ENCODE peak calls at places on chromosomes 2 and 18, in nine cellular contexts. One of them, this sample, is unnamed.

GRCh38 chr18:79488311-79489047 is 92.7 kb downstream of the NFATC1 start:
- DNase-seq in HL-60: no peak
- DNase-seq in fibroblast of lung: no peak
- DNase-seq in stomach: no peak
- DNase-seq in tibial artery: no peak
- DNase-seq in cardiac fibroblast: no peak
- DNase-seq in choroid plexus epithelial cell: no peak
- DNase-seq in AG04450: no peak
- DNase-seq in epithelial cell of esophagus: no peak
- DNase-seq in this sample: no peak

GRCh38 chr2:171479154-171479814 is 43.0 kb upstream of the CYBRD1 start:
- DNase-seq in HL-60: no peak
- DNase-seq in fibroblast of lung: no peak
- DNase-seq in stomach: no peak
- DNase-seq in tibial artery: no peak
- DNase-seq in cardiac fibroblast: no peak
- DNase-seq in choroid plexus epithelial cell: peak
- DNase-seq in AG04450: no peak
- DNase-seq in epithelial cell of esophagus: no peak
- DNase-seq in this sample: no peak

GRCh38 chr2:66235408-66235807 is 199.5 kb upstream of the MEIS1 start:
- DNase-seq in HL-60: no peak
- DNase-seq in fibroblast of lung: no peak
- DNase-seq in stomach: no peak
- DNase-seq in tibial artery: no peak
- DNase-seq in cardiac fibroblast: no peak
- DNase-seq in choroid plexus epithelial cell: no peak
- DNase-seq in AG04450: no peak
- DNase-seq in epithelial cell of esophagus: no peak
- DNase-seq in this sample: no peak

GRCh38 chr18:78727057-78727739 is 252.4 kb upstream of the SALL3 start:
- DNase-seq in HL-60: no peak
- DNase-seq in fibroblast of lung: no peak
- DNase-seq in stomach: peak
- DNase-seq in tibial artery: no peak
- DNase-seq in cardiac fibroblast: no peak
- DNase-seq in choroid plexus epithelial cell: no peak
- DNase-seq in AG04450: no peak
- DNase-seq in epithelial cell of esophagus: no peak
- DNase-seq in this sample: no peak

GRCh38 chr2:138121769-138122661 is 157.7 kb downstream of the HNMT start:
- DNase-seq in HL-60: no peak
- DNase-seq in fibroblast of lung: no peak
- DNase-seq in stomach: peak
- DNase-seq in tibial artery: no peak
- DNase-seq in cardiac fibroblast: no peak
- DNase-seq in choroid plexus epithelial cell: no peak
- DNase-seq in AG04450: no peak
- DNase-seq in epithelial cell of esophagus: peak
- DNase-seq in this sample: no peak

GRCh38 chr18:22102948-22103663 is 66.3 kb upstream of the GATA6 start:
- DNase-seq in HL-60: peak
- DNase-seq in fibroblast of lung: no peak
- DNase-seq in stomach: no peak
- DNase-seq in tibial artery: peak
- DNase-seq in cardiac fibroblast: peak
- DNase-seq in choroid plexus epithelial cell: peak
- DNase-seq in AG04450: no peak
- DNase-seq in epithelial cell of esophagus: no peak
- DNase-seq in this sample: no peak

GRCh38 chr2:102480796-102481195 is 7.8 kb downstream of the SLC9A4 start:
- DNase-seq in HL-60: no peak
- DNase-seq in fibroblast of lung: no peak
- DNase-seq in stomach: peak
- DNase-seq in tibial artery: no peak
- DNase-seq in cardiac fibroblast: no peak
- DNase-seq in choroid plexus epithelial cell: no peak
- DNase-seq in AG04450: no peak
- DNase-seq in epithelial cell of esophagus: no peak
- DNase-seq in this sample: no peak

GRCh38 chr2:44680983-44681481 is 260.5 kb upstream of the SIX3 start:
- DNase-seq in HL-60: no peak
- DNase-seq in fibroblast of lung: peak
- DNase-seq in stomach: no peak
- DNase-seq in tibial artery: no peak
- DNase-seq in cardiac fibroblast: no peak
- DNase-seq in choroid plexus epithelial cell: peak
- DNase-seq in AG04450: no peak
- DNase-seq in epithelial cell of esophagus: no peak
- DNase-seq in this sample: peak

GRCh38 chr2:33420726-33421125 is 55.7 kb upstream of the RASGRP3 start:
- DNase-seq in HL-60: no peak
- DNase-seq in fibroblast of lung: no peak
- DNase-seq in stomach: no peak
- DNase-seq in tibial artery: no peak
- DNase-seq in cardiac fibroblast: peak
- DNase-seq in choroid plexus epithelial cell: no peak
- DNase-seq in AG04450: no peak
- DNase-seq in epithelial cell of esophagus: no peak
- DNase-seq in this sample: no peak

GRCh38 chr2:152600698-152601097 is 116.6 kb downstream of the PRPF40A start:
- DNase-seq in HL-60: no peak
- DNase-seq in fibroblast of lung: peak
- DNase-seq in stomach: no peak
- DNase-seq in tibial artery: no peak
- DNase-seq in cardiac fibroblast: peak
- DNase-seq in choroid plexus epithelial cell: peak
- DNase-seq in AG04450: no peak
- DNase-seq in epithelial cell of esophagus: no peak
- DNase-seq in this sample: peak

GRCh38 chr2:190713476-190713875 is 64.6 kb downstream of the NAB1 start:
- DNase-seq in HL-60: no peak
- DNase-seq in fibroblast of lung: no peak
- DNase-seq in stomach: no peak
- DNase-seq in tibial artery: no peak
- DNase-seq in cardiac fibroblast: peak
- DNase-seq in choroid plexus epithelial cell: peak
- DNase-seq in AG04450: no peak
- DNase-seq in epithelial cell of esophagus: no peak
- DNase-seq in this sample: peak

GRCh38 chr2:197445746-197446145 is 7.6 kb upstream of the COQ10B start:
- DNase-seq in HL-60: no peak
- DNase-seq in fibroblast of lung: no peak
- DNase-seq in stomach: no peak
- DNase-seq in tibial artery: no peak
- DNase-seq in cardiac fibroblast: no peak
- DNase-seq in choroid plexus epithelial cell: no peak
- DNase-seq in AG04450: no peak
- DNase-seq in epithelial cell of esophagus: no peak
- DNase-seq in this sample: no peak

GRCh38 chr2:66252002-66252545 is 182.9 kb upstream of the MEIS1 start:
- DNase-seq in HL-60: no peak
- DNase-seq in fibroblast of lung: no peak
- DNase-seq in stomach: no peak
- DNase-seq in tibial artery: no peak
- DNase-seq in cardiac fibroblast: no peak
- DNase-seq in choroid plexus epithelial cell: no peak
- DNase-seq in AG04450: no peak
- DNase-seq in epithelial cell of esophagus: no peak
- DNase-seq in this sample: no peak

GRCh38 chr2:172972005-172972619 is 103.5 kb upstream of the MAP3K20 start:
- DNase-seq in HL-60: peak
- DNase-seq in fibroblast of lung: peak
- DNase-seq in stomach: peak
- DNase-seq in tibial artery: no peak
- DNase-seq in cardiac fibroblast: peak
- DNase-seq in choroid plexus epithelial cell: peak
- DNase-seq in AG04450: no peak
- DNase-seq in epithelial cell of esophagus: peak
- DNase-seq in this sample: peak

GRCh38 chr18:5746844-5747243 is 148.5 kb downstream of the TMEM200C start:
- DNase-seq in HL-60: no peak
- DNase-seq in fibroblast of lung: no peak
- DNase-seq in stomach: no peak
- DNase-seq in tibial artery: no peak
- DNase-seq in cardiac fibroblast: no peak
- DNase-seq in choroid plexus epithelial cell: no peak
- DNase-seq in AG04450: no peak
- DNase-seq in epithelial cell of esophagus: no peak
- DNase-seq in this sample: no peak

GRCh38 chr2:158024288-158024898 is 77.3 kb upstream of the UPP2 start:
- DNase-seq in HL-60: peak
- DNase-seq in fibroblast of lung: peak
- DNase-seq in stomach: peak
- DNase-seq in tibial artery: no peak
- DNase-seq in cardiac fibroblast: peak
- DNase-seq in choroid plexus epithelial cell: peak
- DNase-seq in AG04450: no peak
- DNase-seq in epithelial cell of esophagus: peak
- DNase-seq in this sample: peak

DNA sequence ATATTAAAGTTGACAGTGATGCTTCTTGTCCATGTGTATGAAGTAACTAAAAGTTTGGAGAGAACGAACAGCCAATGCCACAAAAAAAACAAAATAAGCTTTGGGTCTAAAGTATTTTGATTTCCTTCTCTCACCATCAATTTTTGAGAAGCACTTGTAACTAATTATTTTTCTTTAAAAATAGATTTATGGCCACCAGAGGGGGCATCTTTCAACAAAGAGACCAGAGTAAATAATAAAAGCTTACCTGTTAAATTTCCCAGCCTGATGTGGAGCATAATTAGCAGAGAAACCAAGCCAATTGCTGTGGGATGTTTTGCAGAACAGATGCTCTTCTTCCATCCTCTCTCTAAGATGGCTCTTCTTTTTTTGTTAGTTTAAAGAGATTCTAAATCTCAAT is 29.0 kb downstream of the LINC00305 start:
- DNase-seq in HL-60: no peak
- DNase-seq in fibroblast of lung: no peak
- DNase-seq in stomach: no peak
- DNase-seq in tibial artery: no peak
- DNase-seq in cardiac fibroblast: no peak
- DNase-seq in choroid plexus epithelial cell: peak
- DNase-seq in AG04450: no peak
- DNase-seq in epithelial cell of esophagus: peak
- DNase-seq in this sample: no peak
- TF ChIP-seq CTCF in HL-60: no peak
- TF ChIP-seq CTCF in fibroblast of lung: peak
- TF ChIP-seq CTCF in stomach: peak
- TF ChIP-seq CTCF in tibial artery: no peak
- TF ChIP-seq CTCF in cardiac fibroblast: no peak
- TF ChIP-seq CTCF in choroid plexus epithelial cell: peak
- TF ChIP-seq CTCF in AG04450: no peak
- TF ChIP-seq CTCF in epithelial cell of esophagus: no peak
- TF ChIP-seq CTCF in this sample: no peak

DNA sequence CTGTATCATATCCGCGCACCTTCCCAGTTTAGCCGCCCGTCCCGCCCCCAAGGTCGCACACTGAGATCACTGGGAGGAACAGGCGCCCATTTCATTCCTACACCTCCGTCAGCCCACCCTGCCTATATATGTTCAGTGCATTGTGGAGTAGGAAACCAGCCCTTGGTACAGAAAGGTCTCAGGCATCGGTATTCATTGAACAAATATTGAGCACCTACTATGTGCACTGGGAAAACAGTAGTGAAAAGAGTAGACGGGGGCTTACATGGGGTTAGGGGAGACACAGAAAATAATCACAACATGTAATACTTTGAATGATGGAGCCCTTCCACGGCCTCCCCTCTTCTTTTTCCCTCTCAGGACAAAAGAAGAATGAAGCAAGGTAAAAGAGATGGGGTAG is 760 bp upstream of the FECH start:
- DNase-seq in HL-60: no peak
- DNase-seq in fibroblast of lung: no peak
- DNase-seq in stomach: no peak
- DNase-seq in tibial artery: no peak
- DNase-seq in cardiac fibroblast: no peak
- DNase-seq in choroid plexus epithelial cell: no peak
- DNase-seq in AG04450: no peak
- DNase-seq in epithelial cell of esophagus: no peak
- DNase-seq in this sample: no peak
- H3K4me3 ChIP-seq in HL-60: no peak
- H3K4me3 ChIP-seq in fibroblast of lung: no peak
- H3K4me3 ChIP-seq in stomach: no peak
- H3K4me3 ChIP-seq in tibial artery: no peak
- H3K4me3 ChIP-seq in cardiac fibroblast: no peak
- H3K4me3 ChIP-seq in choroid plexus epithelial cell: no peak
- H3K4me3 ChIP-seq in AG04450: no peak
- H3K4me3 ChIP-seq in epithelial cell of esophagus: no peak
- H3K4me3 ChIP-seq in this sample: no peak

GRCh38 chr2:238220274-238220891 is 16.9 kb upstream of the ILKAP start:
- DNase-seq in HL-60: no peak
- DNase-seq in fibroblast of lung: no peak
- DNase-seq in stomach: no peak
- DNase-seq in tibial artery: no peak
- DNase-seq in cardiac fibroblast: no peak
- DNase-seq in choroid plexus epithelial cell: no peak
- DNase-seq in AG04450: no peak
- DNase-seq in epithelial cell of esophagus: no peak
- DNase-seq in this sample: no peak
- TF ChIP-seq CTCF in HL-60: no peak
- TF ChIP-seq CTCF in fibroblast of lung: no peak
- TF ChIP-seq CTCF in stomach: no peak
- TF ChIP-seq CTCF in tibial artery: no peak
- TF ChIP-seq CTCF in cardiac fibroblast: no peak
- TF ChIP-seq CTCF in choroid plexus epithelial cell: no peak
- TF ChIP-seq CTCF in AG04450: no peak
- TF ChIP-seq CTCF in epithelial cell of esophagus: no peak
- TF ChIP-seq CTCF in this sample: no peak

DNA sequence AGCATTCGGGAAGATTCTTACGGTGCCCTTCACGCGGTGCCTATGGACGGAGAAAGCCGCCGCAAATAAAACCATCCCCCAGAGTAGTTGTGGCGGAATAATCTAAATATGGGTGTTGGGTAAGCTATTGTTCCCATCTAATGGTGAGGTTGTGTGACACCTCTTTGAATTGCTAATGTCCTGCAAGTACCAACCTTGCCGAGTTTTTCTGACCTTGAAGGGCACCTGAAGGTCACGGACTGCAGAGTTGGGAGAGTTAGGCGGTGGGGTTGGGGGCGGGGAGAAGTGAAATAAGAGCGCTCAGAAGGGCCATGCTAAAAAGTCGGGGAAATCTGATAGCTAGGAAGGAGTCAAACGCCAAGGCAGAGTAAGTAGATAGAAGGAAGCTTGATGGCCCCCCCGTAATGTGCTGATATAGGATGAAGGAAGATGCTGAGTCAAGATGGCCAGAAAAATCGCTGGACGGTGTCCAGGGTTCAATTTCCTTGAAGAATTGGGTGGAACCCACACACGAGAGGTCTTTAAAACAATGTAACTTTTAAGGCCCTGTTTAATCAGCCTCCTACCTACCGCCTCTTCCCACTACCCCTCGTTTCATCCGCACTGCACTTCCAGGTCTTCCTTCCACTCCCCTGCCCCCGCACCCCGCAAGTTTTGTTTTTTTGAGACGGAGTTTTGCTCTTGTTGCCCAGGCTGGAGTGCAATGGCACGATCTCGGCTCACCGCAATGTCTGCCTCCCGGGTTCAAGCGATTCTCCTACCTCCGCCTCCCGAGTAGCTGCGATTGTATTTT is 602 bp downstream of the KATNAL2 start:
- DNase-seq in HL-60: no peak
- DNase-seq in fibroblast of lung: peak
- DNase-seq in stomach: no peak
- DNase-seq in tibial artery: peak
- DNase-seq in cardiac fibroblast: peak
- DNase-seq in choroid plexus epithelial cell: peak
- DNase-seq in AG04450: no peak
- DNase-seq in epithelial cell of esophagus: peak
- DNase-seq in this sample: peak
- H3K4me3 ChIP-seq in HL-60: peak
- H3K4me3 ChIP-seq in fibroblast of lung: peak
- H3K4me3 ChIP-seq in stomach: peak
- H3K4me3 ChIP-seq in tibial artery: peak
- H3K4me3 ChIP-seq in cardiac fibroblast: peak
- H3K4me3 ChIP-seq in choroid plexus epithelial cell: peak
- H3K4me3 ChIP-seq in AG04450: peak
- H3K4me3 ChIP-seq in epithelial cell of esophagus: peak
- H3K4me3 ChIP-seq in this sample: peak

This sample was measured in fibroblast of villous mesenchyme.